ENCODE peak calls at places on chromosomes 5 and 9, in nine cellular contexts. G is activated T-helper 1 cell treated with Interleukin-2 at 50 U/mL for 16 hours, U is memory B cell, X is COLO829, O is cerebellar nuclear complex, H is tibial artery, Q is AML-193, C is SJSA1, S is heart left ventricle. K is an unnamed sample.

GRCh38 chr5:15010936-15011335 is 139.4 kb upstream of the ANKH start:
- DNase-seq in G (no peak), U (no peak), X (no peak), O (no peak), H (no peak), Q (no peak), C (no peak), S (no peak), K (no peak)

GRCh38 chr9:93950619-93951601 is 4.2 kb downstream of the BARX1 start:
- DNase-seq in G (no peak), U (peak), X (no peak), O (no peak), H (no peak), Q (no peak), C (no peak), S (peak), K (no peak)

GRCh38 chr5:132013006-132013689 is 1.7 kb upstream of the ACSL6 start:
- DNase-seq in G (no peak), U (no peak), X (no peak), O (no peak), H (no peak), Q (no peak), C (no peak), S (peak), K (no peak)

GRCh38 chr5:92641031-92641962 is 939.7 kb downstream of the NR2F1-AS1 start:
- DNase-seq in G (no peak), U (no peak), X (peak), O (no peak), H (no peak), Q (no peak), C (peak), S (no peak), K (peak)

GRCh38 chr5:35319231-35320002 is 89.1 kb upstream of the PRLR start:
- DNase-seq in G (no peak), U (peak), X (peak), O (no peak), H (peak), Q (peak), C (no peak), S (peak), K (peak)

GRCh38 chr5:25393957-25394356 is 749.2 kb upstream of the CDH10 start:
- DNase-seq in G (no peak), U (no peak), X (no peak), O (no peak), H (no peak), Q (no peak), C (no peak), S (no peak), K (no peak)

GRCh38 chr9:76374702-76375543 is 19.3 kb downstream of the RFK start:
- DNase-seq in G (no peak), U (no peak), X (no peak), O (no peak), H (peak), Q (no peak), C (peak), S (peak), K (peak)

GRCh38 chr9:75186767-75187380 is 98.6 kb downstream of the OSTF1 start:
- DNase-seq in G (no peak), U (no peak), X (peak), O (no peak), H (no peak), Q (peak), C (peak), S (no peak), K (peak)

GRCh38 chr9:109745335-109746283 is 34.4 kb upstream of the PALM2AKAP2 start:
- DNase-seq in G (no peak), U (no peak), X (no peak), O (no peak), H (peak), Q (no peak), C (peak), S (peak), K (no peak)

GRCh38 chr9:34869390-34869789 is 88.7 kb upstream of the PHF24 start:
- DNase-seq in G (no peak), U (no peak), X (no peak), O (no peak), H (no peak), Q (peak), C (no peak), S (no peak), K (no peak)

GRCh38 chr5:54109931-54110330 is 200.4 kb downstream of the ARL15 start:
- DNase-seq in G (no peak), U (no peak), X (no peak), O (no peak), H (no peak), Q (no peak), C (no peak), S (no peak), K (no peak)

GRCh38 chr5:65268520-65268919 is 213.2 kb downstream of the ADAMTS6 start:
- DNase-seq in G (no peak), U (no peak), X (no peak), O (no peak), H (no peak), Q (no peak), C (no peak), S (no peak), K (no peak)

GRCh38 chr5:146007973-146008372 is 71.6 kb downstream of the SH3RF2 start:
- DNase-seq in G (no peak), U (no peak), X (no peak), O (no peak), H (no peak), Q (no peak), C (no peak), S (no peak), K (no peak)

GRCh38 chr5:90479611-90480385 is 5.1 kb downstream of the POLR3G start:
- DNase-seq in G (no peak), U (no peak), X (no peak), O (no peak), H (no peak), Q (no peak), C (no peak), S (no peak), K (no peak)

GRCh38 chr5:136285501-136285900 is 79.8 kb downstream of the TRPC7 start:
- DNase-seq in G (no peak), U (no peak), X (no peak), O (no peak), H (no peak), Q (no peak), C (no peak), S (no peak), K (no peak)

GRCh38 chr5:38724301-38725030 is 121.3 kb upstream of the OSMR start:
- DNase-seq in G (no peak), U (no peak), X (no peak), O (no peak), H (no peak), Q (no peak), C (peak), S (no peak), K (peak)

GRCh38 chr5:158430166-158430828 is 571.4 kb upstream of the CLINT1 start:
- DNase-seq in G (no peak), U (no peak), X (no peak), O (no peak), H (no peak), Q (no peak), C (no peak), S (no peak), K (no peak)

GRCh38 chr5:109349419-109349818 is 60.4 kb downstream of the PJA2 start:
- DNase-seq in G (no peak), U (no peak), X (no peak), O (no peak), H (no peak), Q (no peak), C (no peak), S (no peak), K (no peak)

GRCh38 chr5:113330533-113331200 is 104.1 kb downstream of the TSSK1B start:
- DNase-seq in G (no peak), U (no peak), X (peak), O (no peak), H (peak), Q (peak), C (peak), S (no peak), K (peak)

GRCh38 chr5:102545175-102545574 is 46.4 kb upstream of the SLCO6A1 start:
- DNase-seq in G (no peak), U (no peak), X (no peak), O (no peak), H (no peak), Q (no peak), C (no peak), S (no peak), K (no peak)

GRCh38 chr5:80141147-80141671 is 106.1 kb downstream of the THBS4 start:
- DNase-seq in G (no peak), U (no peak), X (no peak), O (no peak), H (peak), Q (no peak), C (no peak), S (peak), K (no peak)

GRCh38 chr5:52708463-52708862 is 79.3 kb upstream of the ITGA1 start:
- DNase-seq in G (no peak), U (no peak), X (no peak), O (no peak), H (no peak), Q (no peak), C (no peak), S (no peak), K (no peak)

K was measured in smooth muscle cell of the brain vasculature.